ENCODE peak calls at places on chromosomes 4 and X, in nine cellular contexts. One of them, this sample, is unnamed.

GRCh38 chr4:69689530-69690111 is 36.6 kb upstream of the UGT2A1 start:
- DNase-seq in lower leg skin: no peak
- DNase-seq in activated B cell treated with CpG ODN at 0.5 μM for 24 hours: no peak
- DNase-seq in left ventricle myocardium inferior: no peak
- DNase-seq in GM23338: peak; percentile 39
- DNase-seq in HL-60: no peak
- DNase-seq in A549: no peak
- DNase-seq in sigmoid colon: no peak
- DNase-seq in choroid plexus epithelial cell: peak; percentile 72
- DNase-seq in this sample: no peak

GRCh38 chr4:37928421-37928820 is 31.8 kb upstream of the PTTG2 start:
- DNase-seq in A549: no peak
- DNase-seq in activated B cell treated with CpG ODN at 0.5 μM for 24 hours: no peak
- DNase-seq in GM23338: no peak
- DNase-seq in sigmoid colon: no peak
- DNase-seq in left ventricle myocardium inferior: no peak
- DNase-seq in HL-60: no peak
- DNase-seq in lower leg skin: no peak
- DNase-seq in choroid plexus epithelial cell: no peak
- DNase-seq in this sample: no peak

GRCh38 chrX:116961872-116962582 is 499.3 kb upstream of the CT83 start:
- DNase-seq in HL-60: no peak
- DNase-seq in GM23338: peak; percentile 8
- DNase-seq in sigmoid colon: no peak
- DNase-seq in left ventricle myocardium inferior: no peak
- DNase-seq in activated B cell treated with CpG ODN at 0.5 μM for 24 hours: no peak
- DNase-seq in lower leg skin: no peak
- DNase-seq in choroid plexus epithelial cell: no peak
- DNase-seq in A549: no peak
- DNase-seq in this sample: no peak

GRCh38 chrX:81174286-81174685 is 27.4 kb downstream of the HMGN5 start:
- DNase-seq in lower leg skin: no peak
- DNase-seq in activated B cell treated with CpG ODN at 0.5 μM for 24 hours: no peak
- DNase-seq in A549: no peak
- DNase-seq in sigmoid colon: no peak
- DNase-seq in HL-60: no peak
- DNase-seq in choroid plexus epithelial cell: peak; percentile 48
- DNase-seq in GM23338: peak; percentile 24
- DNase-seq in left ventricle myocardium inferior: no peak
- DNase-seq in this sample: peak; percentile 4

GRCh38 chrX:152601848-152602616 is 35.7 kb upstream of the GABRQ start:
- DNase-seq in lower leg skin: no peak
- DNase-seq in sigmoid colon: no peak
- DNase-seq in GM23338: peak; percentile 70
- DNase-seq in left ventricle myocardium inferior: no peak
- DNase-seq in activated B cell treated with CpG ODN at 0.5 μM for 24 hours: no peak
- DNase-seq in HL-60: peak; percentile 2
- DNase-seq in choroid plexus epithelial cell: no peak
- DNase-seq in A549: no peak
- DNase-seq in this sample: no peak

GRCh38 chr4:1300466-1301455 is 11.1 kb downstream of the MAEA start:
- DNase-seq in left ventricle myocardium inferior: no peak
- DNase-seq in sigmoid colon: peak; percentile 79
- DNase-seq in A549: no peak
- DNase-seq in HL-60: peak; percentile 99
- DNase-seq in GM23338: no peak
- DNase-seq in activated B cell treated with CpG ODN at 0.5 μM for 24 hours: no peak
- DNase-seq in choroid plexus epithelial cell: peak; percentile 70
- DNase-seq in lower leg skin: peak; percentile 60
- DNase-seq in this sample: no peak

GRCh38 chr4:665751-666435 is 8.2 kb downstream of the ATP5ME start:
- DNase-seq in choroid plexus epithelial cell: no peak
- DNase-seq in sigmoid colon: peak; percentile 57
- DNase-seq in lower leg skin: no peak
- DNase-seq in HL-60: no peak
- DNase-seq in activated B cell treated with CpG ODN at 0.5 μM for 24 hours: no peak
- DNase-seq in left ventricle myocardium inferior: no peak
- DNase-seq in GM23338: no peak
- DNase-seq in A549: no peak
- DNase-seq in this sample: no peak

GRCh38 chr4:149884529-149885206 is 69.0 kb upstream of the IQCM start:
- DNase-seq in lower leg skin: no peak
- DNase-seq in choroid plexus epithelial cell: no peak
- DNase-seq in GM23338: no peak
- DNase-seq in HL-60: no peak
- DNase-seq in A549: no peak
- DNase-seq in left ventricle myocardium inferior: no peak
- DNase-seq in activated B cell treated with CpG ODN at 0.5 μM for 24 hours: no peak
- DNase-seq in sigmoid colon: no peak
- DNase-seq in this sample: no peak

GRCh38 chr4:184066584-184067300 is 150.9 kb downstream of the ENPP6 start:
- DNase-seq in activated B cell treated with CpG ODN at 0.5 μM for 24 hours: no peak
- DNase-seq in sigmoid colon: no peak
- DNase-seq in HL-60: no peak
- DNase-seq in A549: no peak
- DNase-seq in choroid plexus epithelial cell: no peak
- DNase-seq in left ventricle myocardium inferior: no peak
- DNase-seq in lower leg skin: no peak
- DNase-seq in GM23338: no peak
- DNase-seq in this sample: no peak

GRCh38 chr4:56786955-56787354 is 34.5 kb downstream of the SPINK2 start:
- DNase-seq in activated B cell treated with CpG ODN at 0.5 μM for 24 hours: no peak
- DNase-seq in HL-60: no peak
- DNase-seq in GM23338: peak; percentile 16
- DNase-seq in A549: no peak
- DNase-seq in lower leg skin: no peak
- DNase-seq in choroid plexus epithelial cell: peak; percentile 73
- DNase-seq in sigmoid colon: peak; percentile 88
- DNase-seq in left ventricle myocardium inferior: peak; percentile 76
- DNase-seq in this sample: no peak

GRCh38 chr4:80610845-80611244 is 275.3 kb downstream of the CFAP299 start:
- DNase-seq in GM23338: no peak
- DNase-seq in sigmoid colon: no peak
- DNase-seq in activated B cell treated with CpG ODN at 0.5 μM for 24 hours: peak; percentile 15
- DNase-seq in HL-60: no peak
- DNase-seq in lower leg skin: no peak
- DNase-seq in A549: no peak
- DNase-seq in choroid plexus epithelial cell: peak; percentile 13
- DNase-seq in left ventricle myocardium inferior: no peak
- DNase-seq in this sample: no peak

GRCh38 chr4:125097729-125098128 is 217.0 kb upstream of the FAT4 start:
- DNase-seq in A549: no peak
- DNase-seq in left ventricle myocardium inferior: no peak
- DNase-seq in lower leg skin: no peak
- DNase-seq in choroid plexus epithelial cell: no peak
- DNase-seq in activated B cell treated with CpG ODN at 0.5 μM for 24 hours: no peak
- DNase-seq in GM23338: no peak
- DNase-seq in HL-60: no peak
- DNase-seq in sigmoid colon: no peak
- DNase-seq in this sample: no peak

GRCh38 chr4:95018845-95019244 is 261.1 kb downstream of the BMPR1B start:
- DNase-seq in activated B cell treated with CpG ODN at 0.5 μM for 24 hours: no peak
- DNase-seq in A549: no peak
- DNase-seq in sigmoid colon: no peak
- DNase-seq in GM23338: no peak
- DNase-seq in lower leg skin: no peak
- DNase-seq in left ventricle myocardium inferior: no peak
- DNase-seq in choroid plexus epithelial cell: no peak
- DNase-seq in HL-60: no peak
- DNase-seq in this sample: no peak

GRCh38 chr4:150308824-150309472 is 230.7 kb downstream of the DCLK2 start:
- DNase-seq in activated B cell treated with CpG ODN at 0.5 μM for 24 hours: no peak
- DNase-seq in A549: no peak
- DNase-seq in sigmoid colon: no peak
- DNase-seq in GM23338: no peak
- DNase-seq in choroid plexus epithelial cell: peak; percentile 67
- DNase-seq in HL-60: no peak
- DNase-seq in lower leg skin: no peak
- DNase-seq in left ventricle myocardium inferior: no peak
- DNase-seq in this sample: no peak

GRCh38 chr4:6608758-6609414 is 31.6 kb upstream of the MRFAP1 start:
- DNase-seq in choroid plexus epithelial cell: peak; percentile 26
- DNase-seq in left ventricle myocardium inferior: peak; percentile 30
- DNase-seq in HL-60: no peak
- DNase-seq in sigmoid colon: no peak
- DNase-seq in activated B cell treated with CpG ODN at 0.5 μM for 24 hours: no peak
- DNase-seq in GM23338: peak; percentile 54
- DNase-seq in lower leg skin: no peak
- DNase-seq in A549: no peak
- DNase-seq in this sample: no peak
- TF ChIP-seq CTCF in choroid plexus epithelial cell: peak; percentile 38
- TF ChIP-seq CTCF in left ventricle myocardium inferior: peak; percentile 46
- TF ChIP-seq CTCF in HL-60: no peak
- TF ChIP-seq CTCF in sigmoid colon: no peak
- TF ChIP-seq CTCF in activated B cell treated with CpG ODN at 0.5 μM for 24 hours: no peak
- TF ChIP-seq CTCF in GM23338: peak; percentile 70
- TF ChIP-seq CTCF in lower leg skin: no peak
- TF ChIP-seq CTCF in A549: no peak
- TF ChIP-seq CTCF in this sample: no peak

DNA sequence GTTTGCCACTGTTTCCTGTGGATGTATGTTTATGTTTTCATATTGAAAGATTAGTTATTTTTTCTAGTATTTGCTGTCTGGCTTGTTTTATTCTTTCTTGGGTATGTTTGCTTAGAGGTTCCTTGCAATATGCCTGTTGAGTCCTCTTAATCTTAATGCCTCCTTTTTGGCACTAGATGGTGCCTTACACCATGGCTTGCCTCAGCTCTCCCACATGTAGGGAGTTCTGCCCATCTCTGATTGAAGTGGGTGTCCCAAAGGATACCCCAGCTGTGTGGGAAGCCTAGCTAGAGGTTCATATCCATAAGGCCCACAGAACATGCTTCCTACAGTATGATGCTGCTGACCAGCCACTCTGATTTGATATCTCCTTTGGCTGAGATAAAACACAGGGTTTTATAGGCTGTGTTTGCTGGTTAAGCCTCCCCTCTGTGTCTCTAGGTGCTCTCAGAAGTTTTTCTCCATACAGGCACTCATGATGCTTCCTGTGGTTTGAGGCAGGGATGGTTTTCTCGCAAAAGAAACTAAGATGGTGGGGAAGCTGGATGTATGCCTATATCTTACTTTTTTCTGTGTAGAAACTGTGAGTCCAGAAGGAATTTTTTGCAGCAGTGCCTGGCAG is 162.4 kb downstream of the ASB9 start:
- DNase-seq in left ventricle myocardium inferior: no peak
- DNase-seq in GM23338: peak; percentile 12
- DNase-seq in activated B cell treated with CpG ODN at 0.5 μM for 24 hours: no peak
- DNase-seq in sigmoid colon: no peak
- DNase-seq in choroid plexus epithelial cell: no peak
- DNase-seq in lower leg skin: no peak
- DNase-seq in HL-60: no peak
- DNase-seq in A549: no peak
- DNase-seq in this sample: no peak
- TF ChIP-seq CTCF in left ventricle myocardium inferior: no peak
- TF ChIP-seq CTCF in GM23338: peak; percentile 54
- TF ChIP-seq CTCF in activated B cell treated with CpG ODN at 0.5 μM for 24 hours: no peak
- TF ChIP-seq CTCF in sigmoid colon: no peak
- TF ChIP-seq CTCF in choroid plexus epithelial cell: no peak
- TF ChIP-seq CTCF in lower leg skin: no peak
- TF ChIP-seq CTCF in HL-60: no peak
- TF ChIP-seq CTCF in A549: peak; percentile 18
- TF ChIP-seq CTCF in this sample: no peak

GRCh38 chr4:135418353-135418752 is 1216.8 kb upstream of the PABPC4L start:
- DNase-seq in HL-60: no peak
- DNase-seq in A549: no peak
- DNase-seq in activated B cell treated with CpG ODN at 0.5 μM for 24 hours: no peak
- DNase-seq in sigmoid colon: no peak
- DNase-seq in GM23338: peak; percentile 70
- DNase-seq in lower leg skin: no peak
- DNase-seq in choroid plexus epithelial cell: peak; percentile 62
- DNase-seq in left ventricle myocardium inferior: no peak
- DNase-seq in this sample: peak; percentile 5
- TF ChIP-seq CTCF in HL-60: peak; percentile 12
- TF ChIP-seq CTCF in A549: peak; percentile 15
- TF ChIP-seq CTCF in activated B cell treated with CpG ODN at 0.5 μM for 24 hours: no peak
- TF ChIP-seq CTCF in sigmoid colon: no peak
- TF ChIP-seq CTCF in GM23338: peak; percentile 76
- TF ChIP-seq CTCF in lower leg skin: no peak
- TF ChIP-seq CTCF in choroid plexus epithelial cell: peak; percentile 73
- TF ChIP-seq CTCF in left ventricle myocardium inferior: no peak
- TF ChIP-seq CTCF in this sample: no peak

GRCh38 chrX:153782871-153783270 is 2.0 kb downstream of the SRPK3 start:
- DNase-seq in HL-60: no peak
- DNase-seq in lower leg skin: no peak
- DNase-seq in choroid plexus epithelial cell: no peak
- DNase-seq in left ventricle myocardium inferior: no peak
- DNase-seq in sigmoid colon: no peak
- DNase-seq in GM23338: no peak
- DNase-seq in activated B cell treated with CpG ODN at 0.5 μM for 24 hours: no peak
- DNase-seq in A549: no peak
- DNase-seq in this sample: no peak
- TF ChIP-seq CTCF in HL-60: no peak
- TF ChIP-seq CTCF in lower leg skin: no peak
- TF ChIP-seq CTCF in choroid plexus epithelial cell: no peak
- TF ChIP-seq CTCF in left ventricle myocardium inferior: no peak
- TF ChIP-seq CTCF in sigmoid colon: no peak
- TF ChIP-seq CTCF in GM23338: no peak
- TF ChIP-seq CTCF in activated B cell treated with CpG ODN at 0.5 μM for 24 hours: no peak
- TF ChIP-seq CTCF in A549: no peak
- TF ChIP-seq CTCF in this sample: no peak

DNA sequence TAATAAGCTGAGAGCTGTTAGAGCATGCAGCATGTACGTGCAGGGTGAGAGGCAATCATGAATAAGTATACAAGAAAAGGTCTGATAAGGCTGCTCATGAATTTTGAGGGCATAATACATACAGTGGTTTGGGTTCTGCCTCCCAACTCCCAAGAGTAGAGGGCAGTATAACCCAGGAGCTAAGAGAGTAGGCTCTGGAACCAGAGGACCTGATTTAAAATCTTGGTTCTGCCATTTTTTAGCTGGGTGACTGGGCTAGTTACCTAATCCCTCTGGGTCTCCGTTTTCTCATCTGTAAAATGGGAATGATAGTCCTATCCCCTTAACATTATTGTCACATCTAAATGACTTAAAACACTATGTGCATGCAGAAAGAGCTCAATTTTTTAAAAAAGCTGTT is 85.3 kb downstream of the LNX1 start:
- DNase-seq in left ventricle myocardium inferior: no peak
- DNase-seq in GM23338: peak; percentile 31
- DNase-seq in lower leg skin: no peak
- DNase-seq in HL-60: no peak
- DNase-seq in A549: no peak
- DNase-seq in choroid plexus epithelial cell: peak; percentile 63
- DNase-seq in sigmoid colon: no peak
- DNase-seq in activated B cell treated with CpG ODN at 0.5 μM for 24 hours: no peak
- DNase-seq in this sample: no peak
- TF ChIP-seq CTCF in left ventricle myocardium inferior: peak; percentile 16
- TF ChIP-seq CTCF in GM23338: peak; percentile 51
- TF ChIP-seq CTCF in lower leg skin: no peak
- TF ChIP-seq CTCF in HL-60: no peak
- TF ChIP-seq CTCF in A549: no peak
- TF ChIP-seq CTCF in choroid plexus epithelial cell: peak; percentile 66
- TF ChIP-seq CTCF in sigmoid colon: no peak
- TF ChIP-seq CTCF in activated B cell treated with CpG ODN at 0.5 μM for 24 hours: no peak
- TF ChIP-seq CTCF in this sample: no peak